ENCODE peak calls at places on chromosomes 13 and 19, in four cellular contexts. One of them, this sample, is unnamed.

GRCh38 chr19:11195169-11195568 is 2.2 kb downstream of the KANK2 start:
- DNase-seq in K562: no peak
- DNase-seq in cardiac fibroblast: peak; percentile 46
- DNase-seq in stimulated activated CD4-positive, alpha-beta T cell treated with anti-CD3 and anti-CD28 coated beads, Interleukin-12 subunit alpha, Interleukin-12 subunit beta, amount 100 ng/mL, for 24 hours: no peak
- DNase-seq in this sample: peak; percentile 45

GRCh38 chr19:43362745-43363144 is 9.3 kb downstream of the CD177 start:
- DNase-seq in K562: no peak
- DNase-seq in cardiac fibroblast: no peak
- DNase-seq in stimulated activated CD4-positive, alpha-beta T cell treated with anti-CD3 and anti-CD28 coated beads, Interleukin-12 subunit alpha, Interleukin-12 subunit beta, amount 100 ng/mL, for 24 hours: no peak
- DNase-seq in this sample: no peak

GRCh38 chr13:102392810-102393209 is 9.0 kb downstream of the FGF14 start:
- DNase-seq in K562: no peak
- DNase-seq in cardiac fibroblast: no peak
- DNase-seq in stimulated activated CD4-positive, alpha-beta T cell treated with anti-CD3 and anti-CD28 coated beads, Interleukin-12 subunit alpha, Interleukin-12 subunit beta, amount 100 ng/mL, for 24 hours: no peak
- DNase-seq in this sample: no peak

GRCh38 chr13:27510082-27510481 is 59.7 kb upstream of the MTIF3 start:
- DNase-seq in K562: no peak
- DNase-seq in cardiac fibroblast: no peak
- DNase-seq in stimulated activated CD4-positive, alpha-beta T cell treated with anti-CD3 and anti-CD28 coated beads, Interleukin-12 subunit alpha, Interleukin-12 subunit beta, amount 100 ng/mL, for 24 hours: no peak
- DNase-seq in this sample: no peak

GRCh38 chr19:50975766-50976165 is 6.4 kb upstream of the KLK6 start:
- DNase-seq in K562: no peak
- DNase-seq in cardiac fibroblast: no peak
- DNase-seq in stimulated activated CD4-positive, alpha-beta T cell treated with anti-CD3 and anti-CD28 coated beads, Interleukin-12 subunit alpha, Interleukin-12 subunit beta, amount 100 ng/mL, for 24 hours: no peak
- DNase-seq in this sample: no peak

GRCh38 chr19:49442793-49443365 is 1.6 kb upstream of the SLC17A7 start:
- DNase-seq in K562: peak; percentile 87
- DNase-seq in cardiac fibroblast: peak; percentile 87
- DNase-seq in stimulated activated CD4-positive, alpha-beta T cell treated with anti-CD3 and anti-CD28 coated beads, Interleukin-12 subunit alpha, Interleukin-12 subunit beta, amount 100 ng/mL, for 24 hours: peak; percentile 21
- DNase-seq in this sample: peak; percentile 93

GRCh38 chr13:93966267-93966936 is 513.1 kb downstream of the DCT start:
- DNase-seq in K562: no peak
- DNase-seq in cardiac fibroblast: no peak
- DNase-seq in stimulated activated CD4-positive, alpha-beta T cell treated with anti-CD3 and anti-CD28 coated beads, Interleukin-12 subunit alpha, Interleukin-12 subunit beta, amount 100 ng/mL, for 24 hours: no peak
- DNase-seq in this sample: no peak

GRCh38 chr13:79678100-79678499 is 197.1 kb downstream of the NDFIP2 start:
- DNase-seq in K562: no peak
- DNase-seq in cardiac fibroblast: peak; percentile 39
- DNase-seq in stimulated activated CD4-positive, alpha-beta T cell treated with anti-CD3 and anti-CD28 coated beads, Interleukin-12 subunit alpha, Interleukin-12 subunit beta, amount 100 ng/mL, for 24 hours: no peak
- DNase-seq in this sample: no peak

GRCh38 chr13:27578121-27579030 is 42.0 kb downstream of the LNX2 start:
- DNase-seq in K562: no peak
- DNase-seq in cardiac fibroblast: peak; percentile 81
- DNase-seq in stimulated activated CD4-positive, alpha-beta T cell treated with anti-CD3 and anti-CD28 coated beads, Interleukin-12 subunit alpha, Interleukin-12 subunit beta, amount 100 ng/mL, for 24 hours: no peak
- DNase-seq in this sample: peak; percentile 17

GRCh38 chr19:14404322-14404721 is 14.8 kb downstream of the DDX39A start:
- DNase-seq in K562: no peak
- DNase-seq in cardiac fibroblast: no peak
- DNase-seq in stimulated activated CD4-positive, alpha-beta T cell treated with anti-CD3 and anti-CD28 coated beads, Interleukin-12 subunit alpha, Interleukin-12 subunit beta, amount 100 ng/mL, for 24 hours: no peak
- DNase-seq in this sample: no peak

GRCh38 chr13:95533545-95534135 is 18.9 kb upstream of the CLDN10 start:
- DNase-seq in K562: no peak
- DNase-seq in cardiac fibroblast: no peak
- DNase-seq in stimulated activated CD4-positive, alpha-beta T cell treated with anti-CD3 and anti-CD28 coated beads, Interleukin-12 subunit alpha, Interleukin-12 subunit beta, amount 100 ng/mL, for 24 hours: no peak
- DNase-seq in this sample: no peak

GRCh38 chr13:98804336-98804855 is 51.9 kb upstream of the SLC15A1 start:
- DNase-seq in K562: no peak
- DNase-seq in cardiac fibroblast: no peak
- DNase-seq in stimulated activated CD4-positive, alpha-beta T cell treated with anti-CD3 and anti-CD28 coated beads, Interleukin-12 subunit alpha, Interleukin-12 subunit beta, amount 100 ng/mL, for 24 hours: no peak
- DNase-seq in this sample: no peak

GRCh38 chr13:63625869-63626268 is 2210.2 kb upstream of the PCDH20 start:
- DNase-seq in K562: no peak
- DNase-seq in cardiac fibroblast: peak; percentile 32
- DNase-seq in stimulated activated CD4-positive, alpha-beta T cell treated with anti-CD3 and anti-CD28 coated beads, Interleukin-12 subunit alpha, Interleukin-12 subunit beta, amount 100 ng/mL, for 24 hours: no peak
- DNase-seq in this sample: no peak

GRCh38 chr19:461664-462551 is 1.1 kb upstream of the SHC2 start:
- DNase-seq in K562: peak; percentile 93
- DNase-seq in cardiac fibroblast: no peak
- DNase-seq in stimulated activated CD4-positive, alpha-beta T cell treated with anti-CD3 and anti-CD28 coated beads, Interleukin-12 subunit alpha, Interleukin-12 subunit beta, amount 100 ng/mL, for 24 hours: no peak
- DNase-seq in this sample: no peak

GRCh38 chr19:8702350-8702749 is 3.8 kb upstream of the ACTL9 start:
- DNase-seq in K562: no peak
- DNase-seq in cardiac fibroblast: no peak
- DNase-seq in stimulated activated CD4-positive, alpha-beta T cell treated with anti-CD3 and anti-CD28 coated beads, Interleukin-12 subunit alpha, Interleukin-12 subunit beta, amount 100 ng/mL, for 24 hours: no peak
- DNase-seq in this sample: no peak

GRCh38 chr19:6424190-6424938 is at the start of gene KHSRP:
- DNase-seq in K562: peak; percentile 91
- DNase-seq in cardiac fibroblast: no peak
- DNase-seq in stimulated activated CD4-positive, alpha-beta T cell treated with anti-CD3 and anti-CD28 coated beads, Interleukin-12 subunit alpha, Interleukin-12 subunit beta, amount 100 ng/mL, for 24 hours: no peak
- DNase-seq in this sample: peak; percentile 99

GRCh38 chr19:31146546-31147183 is 202.6 kb downstream of the TSHZ3 start:
- DNase-seq in K562: no peak
- DNase-seq in cardiac fibroblast: peak; percentile 52
- DNase-seq in stimulated activated CD4-positive, alpha-beta T cell treated with anti-CD3 and anti-CD28 coated beads, Interleukin-12 subunit alpha, Interleukin-12 subunit beta, amount 100 ng/mL, for 24 hours: no peak
- DNase-seq in this sample: no peak

GRCh38 chr13:104577029-104577820 is 1511.0 kb upstream of the SLC10A2 start:
- DNase-seq in K562: no peak
- DNase-seq in cardiac fibroblast: peak; percentile 10
- DNase-seq in stimulated activated CD4-positive, alpha-beta T cell treated with anti-CD3 and anti-CD28 coated beads, Interleukin-12 subunit alpha, Interleukin-12 subunit beta, amount 100 ng/mL, for 24 hours: no peak
- DNase-seq in this sample: no peak

GRCh38 chr13:51590231-51590630 is 6.0 kb downstream of the WDFY2 start:
- DNase-seq in K562: no peak
- DNase-seq in cardiac fibroblast: no peak
- DNase-seq in stimulated activated CD4-positive, alpha-beta T cell treated with anti-CD3 and anti-CD28 coated beads, Interleukin-12 subunit alpha, Interleukin-12 subunit beta, amount 100 ng/mL, for 24 hours: no peak
- DNase-seq in this sample: no peak